ENCODE peak calls at places on chromosomes 12 and 14, in five cellular contexts. F, H, J, E and N are unnamed samples.

GRCh38 chr12:54412348-54412747 is 6.7 kb downstream of the ITGA5 start:
- DNase-seq in F (no peak), H (no peak), J (no peak), E (no peak), N (no peak)

GRCh38 chr14:66315548-66315947 is 170.6 kb upstream of the CCDC196 start:
- DNase-seq in F (no peak), H (no peak), J (no peak), E (no peak), N (no peak)

GRCh38 chr12:75361408-75361807 is 26.9 kb downstream of the GLIPR1L1 start:
- DNase-seq in F (no peak), H (no peak), J (no peak), E (no peak), N (no peak)

GRCh38 chr14:86257973-86258372 is 728.0 kb downstream of the FLRT2 start:
- DNase-seq in F (no peak), H (no peak), J (no peak), E (no peak), N (no peak)

GRCh38 chr12:108468149-108468968 is 46.7 kb upstream of the FICD start:
- DNase-seq in F (peak), H (peak), J (peak), E (peak), N (no peak)

GRCh38 chr12:49970030-49970429 is 2.7 kb upstream of the AQP6 start:
- DNase-seq in F (no peak), H (no peak), J (no peak), E (no peak), N (no peak)

GRCh38 chr12:3777206-3777809 is 24.4 kb upstream of the CRACR2A start:
- DNase-seq in F (peak), H (peak), J (no peak), E (peak), N (no peak)

GRCh38 chr12:99983721-99984258 is 946 bp downstream of the ANKS1B start:
- DNase-seq in F (no peak), H (no peak), J (no peak), E (peak), N (no peak)

GRCh38 chr12:47715393-47715876 is 9.6 kb upstream of the RPAP3 start:
- DNase-seq in F (peak), H (peak), J (peak), E (peak), N (peak)

GRCh38 chr14:66383771-66384170 is 102.4 kb upstream of the CCDC196 start:
- DNase-seq in F (no peak), H (no peak), J (no peak), E (no peak), N (no peak)

GRCh38 chr12:47819902-47820630 is at the start of gene HDAC7:
- DNase-seq in F (peak), H (peak), J (peak), E (peak), N (peak)

GRCh38 chr14:52987514-52987913 is 36.7 kb upstream of the FERMT2 start:
- DNase-seq in F (no peak), H (no peak), J (no peak), E (no peak), N (no peak)

GRCh38 chr12:9711664-9712063 is 21.2 kb downstream of the CLECL1 start:
- DNase-seq in F (peak), H (no peak), J (no peak), E (no peak), N (no peak)

GRCh38 chr12:122182887-122183587 is at the start of gene LRRC43:
- DNase-seq in F (no peak), H (peak), J (peak), E (peak), N (peak)

GRCh38 chr12:57896139-57896436 is 45.3 kb upstream of the ATP23 start:
- DNase-seq in F (no peak), H (no peak), J (no peak), E (no peak), N (no peak)

GRCh38 chr12:130044991-130045621 is 117.2 kb upstream of the FZD10 start:
- DNase-seq in F (no peak), H (no peak), J (peak), E (no peak), N (no peak)

GRCh38 chr14:79920180-79920579 is 291.1 kb downstream of the DIO2 start:
- DNase-seq in F (no peak), H (no peak), J (no peak), E (no peak), N (no peak)

GRCh38 chr12:49089831-49090773 is 4.5 kb downstream of the DHH start:
- DNase-seq in F (peak), H (no peak), J (no peak), E (peak), N (peak)

GRCh38 chr12:123889848-123890535 is 82.6 kb downstream of the CCDC92 start:
- DNase-seq in F (no peak), H (no peak), J (no peak), E (no peak), N (no peak)
- TF ChIP-seq CTCF in F (no peak), H (no peak), J (no peak), E (no peak), N (no peak)

DNA sequence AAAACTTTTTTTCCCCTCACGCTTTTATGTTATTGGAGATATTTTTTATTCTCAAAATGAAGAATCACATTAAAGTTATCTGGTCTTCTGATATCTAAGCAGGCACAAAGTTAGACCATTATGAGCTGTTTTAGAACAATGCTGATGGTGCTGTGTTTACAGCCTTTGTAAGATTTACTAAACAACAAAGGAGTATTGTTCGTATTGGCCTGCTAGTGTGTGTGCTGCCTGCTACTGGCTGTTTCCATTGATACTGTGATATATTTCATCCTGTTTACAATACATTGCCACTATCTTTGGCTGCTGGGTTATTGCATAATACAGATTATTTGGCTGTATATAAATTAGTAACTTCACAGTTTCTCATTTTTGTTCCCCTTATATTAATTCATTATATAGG is 220.8 kb downstream of the ITPR2 start:
- DNase-seq in F (no peak), H (no peak), J (no peak), E (no peak), N (no peak)
- TF ChIP-seq CTCF in F (no peak), H (no peak), J (no peak), E (no peak), N (no peak)

GRCh38 chr14:74541225-74541624 is 47.7 kb downstream of the ISCA2 start:
- DNase-seq in F (no peak), H (no peak), J (no peak), E (no peak), N (no peak)

GRCh38 chr14:74546416-74546815 is 52.9 kb downstream of the ISCA2 start:
- DNase-seq in F (no peak), H (no peak), J (no peak), E (no peak), N (no peak)

GRCh38 chr14:74542056-74542685 is 48.6 kb downstream of the ISCA2 start:
- DNase-seq in F (no peak), H (no peak), J (no peak), E (no peak), N (no peak)

GRCh38 chr14:74545386-74545785 is 51.8 kb downstream of the ISCA2 start:
- DNase-seq in F (no peak), H (no peak), J (no peak), E (no peak), N (no peak)

GRCh38 chr14:74543771-74544170 is 50.2 kb downstream of the ISCA2 start:
- DNase-seq in F (no peak), H (no peak), J (no peak), E (no peak), N (no peak)
- TF ChIP-seq CTCF in F (no peak), H (no peak), J (no peak), E (no peak), N (no peak)

GRCh38 chr14:100488057-100488456 is 99.2 kb downstream of the BEGAIN start:
- DNase-seq in F (no peak), H (no peak), J (no peak), E (no peak), N (no peak)

GRCh38 chr14:100490252-100490651 is 97.0 kb downstream of the BEGAIN start:
- DNase-seq in F (no peak), H (no peak), J (no peak), E (no peak), N (no peak)

GRCh38 chr14:100487304-100487703 is 99.9 kb downstream of the BEGAIN start:
- DNase-seq in F (no peak), H (no peak), J (no peak), E (no peak), N (no peak)

GRCh38 chr14:100484531-100485267 is 102.5 kb downstream of the BEGAIN start:
- DNase-seq in F (no peak), H (no peak), J (no peak), E (no peak), N (no peak)

DNA sequence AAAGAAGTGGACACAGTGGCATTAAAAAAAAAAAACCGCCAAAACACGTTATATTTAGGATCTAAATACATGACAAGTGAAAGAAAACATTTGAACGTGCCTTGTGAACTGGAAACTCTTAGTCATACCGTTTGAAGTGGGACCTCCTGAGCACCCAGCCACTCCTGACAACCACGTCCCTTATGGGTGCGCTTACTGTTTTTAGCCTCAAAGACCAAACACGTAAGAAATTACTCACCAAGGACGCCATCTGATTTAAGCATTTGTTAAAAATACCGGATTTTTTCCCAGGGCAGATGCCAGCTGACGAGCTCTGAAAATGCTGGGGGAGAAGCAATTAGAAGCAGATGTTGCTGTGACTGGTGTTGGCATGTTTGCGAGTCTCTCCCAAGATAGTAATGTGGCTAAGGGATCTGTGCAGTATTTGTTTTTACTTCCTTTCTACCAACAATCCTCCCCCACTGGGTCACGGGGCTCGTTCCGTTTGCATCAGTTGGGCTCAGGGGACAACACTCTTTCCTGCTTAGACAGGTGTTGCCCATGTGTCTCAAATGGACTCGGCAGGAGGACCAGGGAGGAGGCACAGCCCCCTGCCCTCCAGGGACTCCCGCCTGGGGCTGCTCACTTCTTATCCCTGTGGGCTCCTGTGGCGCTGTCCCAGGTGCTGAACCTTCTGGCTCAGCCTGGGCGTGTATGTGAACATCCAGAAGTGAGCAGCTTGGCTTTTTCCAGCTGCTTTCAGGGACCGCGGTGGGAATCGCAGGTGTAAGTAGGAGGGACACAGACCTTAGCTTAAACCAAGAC is 101.0 kb downstream of the BEGAIN start:
- DNase-seq in F (peak), H (peak), J (peak), E (peak), N (peak)
- TF ChIP-seq CTCF in F (no peak), H (no peak), J (no peak), E (no peak), N (no peak)

GRCh38 chr12:6827437-6827894 is 741 bp upstream of the P3H3 start:
- DNase-seq in F (peak), H (peak), J (no peak), E (peak), N (no peak)

GRCh38 chr12:6826734-6827436 is 1.3 kb upstream of the P3H3 start:
- DNase-seq in F (no peak), H (no peak), J (no peak), E (peak), N (no peak)

GRCh38 chr12:6828671-6829531 is 694 bp downstream of the P3H3 start:
- DNase-seq in F (peak), H (no peak), J (no peak), E (peak), N (peak)

GRCh38 chr12:6829532-6830220 is 1.5 kb downstream of the P3H3 start:
- DNase-seq in F (peak), H (peak), J (no peak), E (no peak), N (no peak)

DNA sequence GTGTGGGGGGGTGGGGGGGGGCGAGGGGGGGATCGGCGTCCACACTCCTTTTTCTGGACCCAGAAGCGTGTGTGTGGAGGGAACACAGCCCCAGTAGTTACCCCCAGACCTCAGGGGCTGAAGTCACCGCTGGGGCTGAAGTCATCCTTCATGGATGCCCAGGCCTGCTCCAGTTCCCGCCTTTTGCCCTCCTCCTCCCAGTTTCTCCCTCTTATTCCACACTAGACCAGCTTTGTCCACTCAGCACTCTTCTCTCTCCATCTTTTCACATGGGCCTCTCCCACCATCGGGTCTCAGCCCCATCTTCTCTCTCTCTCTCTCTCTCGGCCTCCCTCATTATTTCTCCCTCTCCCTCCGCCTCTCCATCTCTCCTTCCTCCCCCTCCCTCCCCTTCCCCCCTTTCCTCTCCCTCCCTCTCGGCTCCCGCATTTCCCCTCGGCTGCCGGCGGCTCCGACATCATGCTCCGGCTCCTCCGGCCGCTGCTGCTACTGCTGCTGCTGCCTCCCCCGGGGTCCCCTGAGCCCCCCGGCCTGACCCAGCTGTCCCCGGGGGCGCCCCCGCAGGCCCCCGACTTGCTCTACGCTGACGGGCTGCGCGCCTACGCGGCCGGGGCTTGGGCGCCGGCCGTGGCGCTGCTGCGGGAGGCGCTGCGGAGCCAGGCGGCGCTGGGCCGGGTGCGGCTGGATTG is at the start of gene P3H3:
- DNase-seq in F (peak), H (peak), J (no peak), E (peak), N (no peak)
- TF ChIP-seq CTCF in F (peak), H (no peak), J (peak), E (no peak), N (no peak)